ENCODE peak calls at places on chromosome X, in five cellular contexts. G is stomach, J is A549, W is brain microvascular endothelial cell, F is progenitor cell of endocrine pancreas. R is an unnamed sample.

GRCh38 chrX:46310815-46311497 is 234.3 kb downstream of the ZNF674 start:
- DNase-seq in G (no peak), J (no peak), W (no peak), F (no peak), R (no peak)

GRCh38 chrX:36908801-36909403 is 99.3 kb upstream of the FAM47C start:
- DNase-seq in G (no peak), J (peak; percentile 7), W (no peak), F (no peak), R (no peak)

GRCh38 chrX:77299549-77299948 is 147.6 kb upstream of the FGF16 start:
- DNase-seq in G (no peak), J (no peak), W (no peak), F (no peak), R (no peak)

GRCh38 chrX:73922856-73923429 is 359.9 kb downstream of the CHIC1 start:
- DNase-seq in G (no peak), J (no peak), W (no peak), F (no peak), R (no peak)

GRCh38 chrX:30971761-30972603 is 82.9 kb upstream of the TAB3 start:
- DNase-seq in G (peak; percentile 35), J (peak; percentile 22), W (peak; percentile 38), F (no peak), R (no peak)

GRCh38 chrX:125205918-125206665 is 113.6 kb upstream of the TEX13C start:
- DNase-seq in G (no peak), J (no peak), W (no peak), F (peak; percentile 14), R (no peak)

GRCh38 chrX:72477787-72478186 is 94.9 kb downstream of the HDAC8 start:
- DNase-seq in G (no peak), J (no peak), W (no peak), F (no peak), R (no peak)

GRCh38 chrX:47172549-47172948 is 21.1 kb upstream of the UBA1 start:
- DNase-seq in G (peak; percentile 9), J (no peak), W (no peak), F (no peak), R (no peak)

GRCh38 chrX:22526339-22526738 is 253.6 kb downstream of the CBLL2 start:
- DNase-seq in G (no peak), J (no peak), W (peak; percentile 62), F (no peak), R (no peak)

GRCh38 chrX:104136241-104137019 is 20.4 kb downstream of the SLC25A53 start:
- DNase-seq in G (peak; percentile 72), J (peak; percentile 70), W (peak; percentile 73), F (peak; percentile 49), R (no peak)

GRCh38 chrX:123476636-123477219 is 256.1 kb downstream of the THOC2 start:
- DNase-seq in G (no peak), J (no peak), W (no peak), F (no peak), R (no peak)

GRCh38 chrX:87728459-87728858 is 210.9 kb downstream of the KLHL4 start:
- DNase-seq in G (no peak), J (no peak), W (no peak), F (no peak), R (no peak)

GRCh38 chrX:101958139-101958538 is 26.3 kb upstream of the ZMAT1 start:
- DNase-seq in G (no peak), J (no peak), W (no peak), F (no peak), R (no peak)

GRCh38 chrX:66162331-66162822 is 1.7 kb upstream of the HEPH start:
- DNase-seq in G (no peak), J (no peak), W (no peak), F (no peak), R (no peak)

GRCh38 chrX:103329991-103330390 is at the start of gene TCEAL7:
- DNase-seq in G (no peak), J (no peak), W (no peak), F (no peak), R (no peak)

GRCh38 chrX:16825306-16826035 is 39.2 kb downstream of the TXLNG start:
- DNase-seq in G (no peak), J (peak; percentile 33), W (no peak), F (no peak), R (no peak)

GRCh38 chrX:16828126-16828908 is 41.8 kb downstream of the RBBP7 start:
- DNase-seq in G (no peak), J (no peak), W (peak; percentile 93), F (no peak), R (no peak)

GRCh38 chrX:16822723-16823122 is 36.5 kb downstream of the TXLNG start:
- DNase-seq in G (no peak), J (no peak), W (peak; percentile 63), F (no peak), R (no peak)

GRCh38 chrX:16827225-16827624 is 41.0 kb downstream of the TXLNG start:
- DNase-seq in G (no peak), J (no peak), W (no peak), F (no peak), R (no peak)

GRCh38 chrX:16826207-16826606 is 39.9 kb downstream of the TXLNG start:
- DNase-seq in G (no peak), J (peak; percentile 41), W (no peak), F (no peak), R (no peak)
- TF ChIP-seq CTCF in G (no peak), J (peak; percentile 63), W (peak; percentile 52), F (peak; percentile 73), R (no peak)

GRCh38 chrX:40880712-40881111 is 145.4 kb upstream of the MED14 start:
- DNase-seq in G (no peak), J (no peak), W (no peak), F (no peak), R (no peak)

GRCh38 chrX:40878821-40879571 is 143.7 kb upstream of the MED14 start:
- DNase-seq in G (no peak), J (no peak), W (no peak), F (no peak), R (no peak)

GRCh38 chrX:40883021-40883619 is 147.8 kb upstream of the MED14 start:
- DNase-seq in G (no peak), J (no peak), W (no peak), F (no peak), R (no peak)

GRCh38 chrX:40877869-40878268 is 142.5 kb upstream of the MED14 start:
- DNase-seq in G (no peak), J (no peak), W (no peak), F (no peak), R (no peak)
- TF ChIP-seq CTCF in G (no peak), J (peak; percentile 56), W (peak; percentile 32), F (peak; percentile 38), R (no peak)

DNA sequence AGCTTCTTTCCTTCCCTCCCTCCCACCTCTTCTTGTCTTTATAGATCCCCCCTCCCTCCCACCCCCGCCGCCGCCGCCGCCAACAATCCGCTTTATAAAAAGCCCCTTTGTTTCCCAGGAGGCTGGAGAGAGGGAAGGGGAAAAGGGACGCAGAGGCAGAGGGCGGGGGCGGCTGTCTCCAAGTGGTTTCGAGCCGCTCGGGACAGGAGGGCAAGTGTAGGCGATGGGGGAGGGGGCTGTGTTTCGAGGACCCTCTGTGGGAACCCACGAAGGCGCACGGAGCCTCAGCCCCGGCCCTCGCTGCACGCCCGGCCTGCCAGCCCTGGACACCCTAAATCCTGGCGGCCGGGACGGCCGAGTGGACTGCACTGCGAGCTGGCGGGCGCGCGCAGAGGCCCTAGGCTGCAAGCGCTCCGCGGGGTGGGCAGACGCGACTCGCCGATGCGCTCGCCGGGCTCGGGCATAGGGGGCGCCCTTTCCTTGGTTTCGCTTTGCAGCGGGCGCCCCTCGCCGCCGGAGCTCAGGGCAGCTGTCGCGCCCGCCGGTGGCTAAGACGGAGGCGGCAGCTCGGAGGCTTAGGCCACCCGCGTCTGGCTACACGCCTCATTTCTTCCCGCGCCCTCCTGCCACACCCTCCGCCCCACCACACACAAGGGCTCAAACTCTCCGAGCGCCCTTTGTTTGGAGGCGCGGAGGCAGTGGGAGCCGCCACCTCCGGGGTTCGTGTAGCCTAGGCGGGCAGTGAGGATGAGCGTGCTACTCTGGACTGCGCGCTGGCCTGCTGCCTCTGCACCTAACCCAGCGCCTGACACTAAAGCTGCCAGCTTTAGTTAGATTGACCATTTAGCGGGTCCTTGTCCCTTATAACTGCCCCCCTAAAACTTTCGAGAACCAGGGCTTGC is 2.2 kb downstream of the MAMLD1 start:
- DNase-seq in G (peak; percentile 64), J (peak; percentile 31), W (peak; percentile 28), F (peak; percentile 63), R (peak; percentile 23)
- TF ChIP-seq CTCF in G (no peak), J (peak; percentile 70), W (peak; percentile 39), F (peak; percentile 72), R (no peak)

DNA sequence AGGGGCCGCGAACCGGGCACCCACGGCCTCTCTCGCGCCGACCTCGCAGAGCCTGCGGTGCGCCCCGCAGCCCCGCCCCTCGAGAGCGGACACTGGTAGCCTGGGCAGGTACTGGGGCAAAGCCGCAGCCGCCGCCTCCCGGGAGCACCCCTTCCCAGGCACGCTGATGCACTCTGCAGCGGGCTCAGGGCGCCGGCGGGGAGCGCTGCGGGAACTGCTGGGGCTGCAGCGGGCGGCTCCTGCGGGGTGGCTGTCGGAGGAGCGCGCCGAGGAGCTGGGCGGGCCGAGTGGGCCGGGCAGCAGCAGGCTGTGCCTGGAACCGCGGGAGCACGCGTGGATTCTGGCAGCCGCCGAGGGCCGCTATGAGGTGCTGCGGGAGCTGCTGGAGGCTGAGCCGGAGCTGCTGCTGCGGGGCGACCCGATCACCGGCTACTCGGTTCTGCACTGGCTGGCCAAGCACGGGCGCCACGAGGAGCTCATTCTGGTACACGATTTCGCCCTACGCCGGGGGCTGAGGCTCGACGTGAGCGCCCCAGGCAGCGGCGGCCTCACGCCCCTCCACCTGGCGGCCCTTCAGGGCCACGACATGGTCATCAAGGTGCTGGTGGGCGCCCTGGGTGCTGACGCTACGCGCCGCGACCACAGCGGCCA is 419 bp downstream of the SOWAHD start:
- DNase-seq in G (peak; percentile 43), J (no peak), W (no peak), F (peak; percentile 25), R (peak; percentile 34)
- TF ChIP-seq CTCF in G (no peak), J (no peak), W (no peak), F (no peak), R (no peak)

DNA sequence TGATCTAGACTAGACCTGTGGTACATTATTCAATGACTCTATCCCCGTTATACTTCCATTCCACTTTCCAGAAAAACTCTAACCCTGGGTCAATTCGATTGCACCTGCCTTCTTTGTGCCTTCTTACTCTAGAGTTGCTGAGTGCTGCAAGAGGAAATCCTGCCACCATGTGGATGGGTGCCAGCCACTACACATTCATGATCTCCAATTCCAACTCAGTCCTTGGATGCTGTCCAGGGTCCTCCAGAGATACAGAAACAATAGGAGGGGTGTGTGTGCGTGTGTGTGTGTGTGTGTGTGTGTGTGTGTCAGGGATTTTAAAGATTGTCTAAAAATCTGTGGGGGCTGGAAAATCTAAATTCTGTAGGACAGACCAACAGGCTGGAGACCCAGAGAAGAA is 42.9 kb upstream of the INTS6L start:
- DNase-seq in G (peak; percentile 79), J (peak; percentile 6), W (peak; percentile 72), F (peak; percentile 23), R (no peak)
- TF ChIP-seq CTCF in G (no peak), J (peak; percentile 36), W (peak; percentile 60), F (peak; percentile 57), R (no peak)